ENCODE peak calls at places on chromosomes 12 and 14, in nine cellular contexts. B is activated effector memory CD4-positive, alpha-beta T cell treated with Interleukin-2 at 50 U/mL for 16 hours; X is HTR-8/SVneo; L is sigmoid colon; E is HAP-1; Z is naive thymus-derived CD4-positive, alpha-beta T cell; F is stimulated activated CD4-positive, alpha-beta T cell treated with anti-CD3 and anti-CD28 coated beads, Interleukin-15, amount 100 ng/mL, for 1 hour; W is HEK293T; G is H4. K is an unnamed sample.

GRCh38 chr12:46442239-46442638 is 69.7 kb upstream of the SLC38A2 start:
- DNase-seq in W (no peak), F (no peak), E (no peak), G (no peak), Z (no peak), X (no peak), B (no peak), L (no peak), K (no peak)

GRCh38 chr12:31021181-31021580 is 52.5 kb upstream of the DDX11 start:
- DNase-seq in B (no peak), F (no peak), Z (no peak), W (no peak), X (no peak), E (no peak), L (no peak), G (no peak), K (no peak)

GRCh38 chr14:100405752-100406455 is 82.8 kb downstream of the SLC25A47 start:
- DNase-seq in L (no peak), G (no peak), Z (no peak), W (no peak), F (no peak), X (no peak), B (no peak), E (no peak), K (no peak)

GRCh38 chr12:102182635-102183034 is 15.0 kb downstream of the PMCH start:
- DNase-seq in G (no peak), Z (no peak), F (no peak), L (no peak), B (no peak), X (no peak), W (no peak), E (peak), K (no peak)

GRCh38 chr14:78683206-78683605 is 513.0 kb downstream of the NRXN3 start:
- DNase-seq in L (no peak), W (no peak), E (no peak), Z (no peak), B (no peak), F (no peak), G (no peak), X (no peak), K (no peak)

GRCh38 chr12:27052742-27053141 is 29.6 kb downstream of the C12orf71 start:
- DNase-seq in G (no peak), F (no peak), Z (no peak), E (no peak), X (no peak), W (no peak), L (no peak), B (no peak), K (no peak)

GRCh38 chr12:4193821-4194220 is 79.7 kb upstream of the CCND2 start:
- DNase-seq in G (no peak), X (no peak), F (no peak), B (no peak), E (no peak), Z (no peak), W (no peak), L (no peak), K (no peak)

GRCh38 chr12:6701078-6701768 is 608 bp upstream of the PIANP start:
- DNase-seq in Z (no peak), G (no peak), E (no peak), L (no peak), B (no peak), X (no peak), F (no peak), W (no peak), K (no peak)

GRCh38 chr12:68557011-68557715 is 53.5 kb upstream of the RAP1B start:
- DNase-seq in B (no peak), L (no peak), F (no peak), E (no peak), W (no peak), Z (no peak), G (no peak), X (peak), K (no peak)

GRCh38 chr12:103779410-103780092 is 61.5 kb downstream of the NT5DC3 start:
- DNase-seq in Z (no peak), B (no peak), W (no peak), F (no peak), E (no peak), G (no peak), X (peak), L (peak), K (no peak)

GRCh38 chr12:51907083-51907863 is at the start of gene ACVRL1:
- DNase-seq in X (no peak), B (no peak), E (no peak), F (no peak), G (no peak), L (peak), Z (no peak), W (no peak), K (peak)

GRCh38 chr12:104928036-104928770 is 29.9 kb downstream of the SLC41A2 start:
- DNase-seq in B (no peak), W (no peak), F (no peak), X (no peak), L (no peak), Z (no peak), G (no peak), E (no peak), K (no peak)

GRCh38 chr14:99995700-99996356 is 69.4 kb upstream of the EVL start:
- DNase-seq in B (peak), G (peak), Z (peak), E (peak), X (peak), L (peak), W (peak), F (peak), K (peak)

GRCh38 chr12:121653999-121654398 is 15.5 kb downstream of the MORN3 start:
- DNase-seq in G (no peak), X (no peak), W (peak), B (no peak), F (no peak), Z (no peak), E (no peak), L (no peak), K (peak)